ENCODE peak calls at places on chromosomes 7 and 10, in eight cellular contexts. Z, I, Q, O, M, N, X and P are unnamed samples.

GRCh38 chr7:4837814-4838625 is 23.8 kb downstream of the PAPOLB start:
- DNase-seq in Z (no peak), M (no peak), I (no peak), N (no peak), O (no peak), Q (no peak), X (peak), P (peak)

GRCh38 chr10:14519785-14520184 is 189.1 kb upstream of the FRMD4A start:
- DNase-seq in Q (no peak), X (no peak), Z (no peak), M (no peak), N (no peak), I (no peak), O (no peak), P (peak)

GRCh38 chr7:134995239-134996096 is 9.2 kb downstream of the AGBL3 start:
- DNase-seq in N (no peak), M (no peak), X (no peak), O (no peak), I (no peak), Q (peak), Z (no peak), P (no peak)

GRCh38 chr10:74598891-74599566 is 227.4 kb upstream of the KAT6B start:
- DNase-seq in I (no peak), O (peak), M (no peak), N (no peak), Q (no peak), X (no peak), Z (peak), P (no peak)

GRCh38 chr10:110979611-110980010 is 60.2 kb downstream of the SHOC2 start:
- DNase-seq in I (no peak), M (no peak), N (no peak), Q (no peak), X (no peak), Z (no peak), O (no peak), P (no peak)

GRCh38 chr10:12382956-12383531 is 33.7 kb downstream of the CAMK1D start:
- DNase-seq in O (no peak), Z (no peak), Q (no peak), M (no peak), N (no peak), X (no peak), I (no peak), P (no peak)

GRCh38 chr7:151459726-151460473 is 20.0 kb upstream of the CRYGN start:
- DNase-seq in N (peak), O (peak), X (peak), I (peak), M (peak), Q (no peak), Z (peak), P (peak)

GRCh38 chr7:131244259-131244852 is 83.3 kb upstream of the MKLN1 start:
- DNase-seq in O (peak), Q (no peak), X (peak), M (peak), I (peak), Z (peak), N (no peak), P (peak)

GRCh38 chr10:130441041-130441440 is 304.9 kb downstream of the GLRX3 start:
- DNase-seq in M (no peak), X (no peak), Q (no peak), N (no peak), Z (no peak), I (no peak), O (no peak), P (no peak)

GRCh38 chr7:43112941-43113621 is 634 bp downstream of the HECW1 start:
- DNase-seq in X (peak), O (peak), I (no peak), Z (peak), Q (no peak), M (peak), N (no peak), P (peak)

GRCh38 chr7:43110790-43111362 is 1.6 kb upstream of the HECW1 start:
- DNase-seq in N (no peak), Q (no peak), I (no peak), Z (peak), X (no peak), M (no peak), O (no peak), P (no peak)

GRCh38 chr7:43114451-43114765 is 2.0 kb downstream of the HECW1 start:
- DNase-seq in M (no peak), X (no peak), O (no peak), Z (no peak), Q (no peak), I (no peak), N (no peak), P (no peak)

GRCh38 chr7:43113622-43114450 is 1.4 kb downstream of the HECW1 start:
- DNase-seq in Q (no peak), O (no peak), I (no peak), N (no peak), M (no peak), X (no peak), Z (peak), P (no peak)

DNA sequence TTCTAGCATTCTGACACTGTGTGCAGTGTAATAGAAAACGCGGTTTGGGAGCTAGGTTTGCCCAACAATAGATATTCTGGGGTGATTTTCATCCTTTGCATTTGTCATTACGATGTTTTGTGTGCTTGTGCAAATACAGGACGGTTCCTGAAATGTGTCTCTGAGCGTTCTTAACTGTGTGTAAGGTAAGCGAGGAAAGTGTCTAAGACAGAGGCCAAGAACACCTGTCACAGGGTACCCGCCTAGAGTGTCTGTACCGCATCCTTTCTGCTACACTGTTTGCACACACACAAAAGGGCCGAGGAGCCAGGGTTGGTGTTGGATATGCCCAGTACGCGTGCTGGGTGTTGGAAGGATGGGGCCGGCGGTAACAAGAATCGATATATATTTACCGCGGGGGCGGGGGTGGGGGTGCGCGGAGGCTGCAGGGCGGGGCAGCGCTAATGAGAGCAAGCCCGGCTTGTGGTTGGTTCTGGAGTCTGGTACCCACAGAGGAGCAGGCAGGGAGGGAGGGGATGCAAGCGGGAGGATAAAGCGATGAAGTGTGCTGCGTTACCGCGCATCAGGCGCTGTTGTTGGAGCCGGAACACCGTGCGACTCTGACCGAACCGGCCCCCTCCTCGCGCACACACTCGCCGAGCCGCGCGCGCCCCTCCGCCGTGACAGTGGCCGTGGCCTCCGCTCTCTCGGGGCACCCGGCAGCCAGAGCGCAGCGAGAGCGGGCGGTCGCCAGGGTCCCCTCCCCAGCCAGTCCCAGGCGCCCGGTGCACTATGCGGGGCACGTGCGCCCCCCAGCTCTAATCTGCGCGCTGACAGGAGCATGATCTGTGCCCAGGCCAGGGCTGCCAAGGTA is at the start of gene HECW1:
- DNase-seq in I (no peak), Z (no peak), O (no peak), N (no peak), X (no peak), Q (no peak), M (no peak), P (peak)
- H3K4me3 ChIP-seq in I (peak), Z (peak), O (peak), N (peak), X (peak), Q (no peak), M (peak), P (peak)

GRCh38 chr7:156082048-156082447 is 269.8 kb upstream of the SHH start:
- DNase-seq in Z (no peak), O (no peak), I (no peak), N (no peak), X (peak), M (no peak), Q (no peak), P (no peak)
- H3K4me3 ChIP-seq in Z (no peak), O (no peak), I (no peak), N (no peak), X (no peak), M (no peak), Q (no peak), P (no peak)

GRCh38 chr7:139703468-139704307 is 74.1 kb downstream of the HIPK2 start:
- DNase-seq in M (no peak), O (no peak), N (no peak), X (no peak), I (peak), Z (no peak), Q (no peak), P (no peak)
- H3K4me3 ChIP-seq in M (no peak), O (no peak), N (no peak), X (no peak), I (no peak), Z (no peak), Q (no peak), P (no peak)

DNA sequence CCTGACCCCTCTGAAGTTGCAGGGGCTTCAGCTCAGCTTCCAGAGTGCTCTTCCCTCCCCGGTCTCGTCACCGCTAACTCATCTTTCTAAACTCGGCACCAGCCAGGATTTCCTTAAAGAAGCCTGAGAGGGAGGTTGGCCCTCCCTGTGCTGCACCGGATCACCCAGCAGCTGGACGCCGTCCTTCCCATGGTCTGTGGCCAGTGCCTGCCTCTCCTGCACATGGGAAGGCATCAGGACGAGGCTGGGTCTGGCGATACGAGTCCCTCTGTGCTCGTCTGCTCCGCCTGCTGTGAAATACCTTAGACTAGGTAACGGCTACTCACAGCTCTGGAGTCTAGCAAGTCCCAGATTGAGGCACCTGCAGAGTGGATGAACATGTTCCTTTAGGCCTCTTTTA is 179.1 kb downstream of the ZMYND11 start:
- DNase-seq in Z (no peak), I (no peak), Q (no peak), M (no peak), N (no peak), O (no peak), X (no peak), P (peak)
- H3K4me3 ChIP-seq in Z (no peak), I (no peak), Q (no peak), M (no peak), N (no peak), O (no peak), X (no peak), P (no peak)

GRCh38 chr10:7857259-7857658 is 39.0 kb downstream of the TAF3 start:
- DNase-seq in X (no peak), Q (no peak), Z (no peak), N (no peak), O (no peak), I (no peak), M (no peak), P (no peak)
- H3K4me3 ChIP-seq in X (no peak), Q (no peak), Z (no peak), N (no peak), O (no peak), I (no peak), M (no peak), P (no peak)

GRCh38 chr10:26334932-26335573 is 103.1 kb upstream of the APBB1IP start:
- DNase-seq in X (peak), Z (peak), O (peak), Q (peak), M (peak), N (peak), I (no peak), P (peak)
- H3K4me3 ChIP-seq in X (no peak), Z (peak), O (no peak), Q (peak), M (no peak), N (peak), I (no peak), P (no peak)

GRCh38 chr7:156918642-156919041 is 25.7 kb upstream of the LMBR1 start:
- DNase-seq in M (no peak), N (no peak), Z (no peak), Q (no peak), I (no peak), O (no peak), X (no peak), P (no peak)

GRCh38 chr7:156919132-156919713 is 26.2 kb upstream of the LMBR1 start:
- DNase-seq in Q (no peak), I (no peak), N (no peak), M (no peak), O (no peak), X (no peak), Z (no peak), P (no peak)

GRCh38 chr7:156920076-156920475 is 27.1 kb upstream of the LMBR1 start:
- DNase-seq in I (no peak), Q (no peak), N (no peak), X (no peak), Z (no peak), M (no peak), O (no peak), P (no peak)
- H3K4me3 ChIP-seq in I (no peak), Q (no peak), N (no peak), X (no peak), Z (no peak), M (no peak), O (no peak), P (no peak)

GRCh38 chr10:91597397-91597881 is 35.4 kb downstream of the PPP1R3C start:
- DNase-seq in N (no peak), Q (no peak), Z (no peak), M (no peak), X (no peak), I (no peak), O (peak), P (no peak)

GRCh38 chr10:91601212-91601611 is 31.7 kb downstream of the PPP1R3C start:
- DNase-seq in O (no peak), N (no peak), M (no peak), Z (no peak), X (no peak), Q (no peak), I (no peak), P (no peak)

GRCh38 chr10:91598211-91598981 is 34.5 kb downstream of the PPP1R3C start:
- DNase-seq in Q (no peak), M (no peak), X (no peak), Z (peak), O (peak), N (no peak), I (no peak), P (no peak)

GRCh38 chr10:91593366-91593765 is 39.5 kb downstream of the PPP1R3C start:
- DNase-seq in Q (no peak), M (no peak), N (no peak), O (no peak), Z (no peak), I (no peak), X (no peak), P (no peak)

DNA sequence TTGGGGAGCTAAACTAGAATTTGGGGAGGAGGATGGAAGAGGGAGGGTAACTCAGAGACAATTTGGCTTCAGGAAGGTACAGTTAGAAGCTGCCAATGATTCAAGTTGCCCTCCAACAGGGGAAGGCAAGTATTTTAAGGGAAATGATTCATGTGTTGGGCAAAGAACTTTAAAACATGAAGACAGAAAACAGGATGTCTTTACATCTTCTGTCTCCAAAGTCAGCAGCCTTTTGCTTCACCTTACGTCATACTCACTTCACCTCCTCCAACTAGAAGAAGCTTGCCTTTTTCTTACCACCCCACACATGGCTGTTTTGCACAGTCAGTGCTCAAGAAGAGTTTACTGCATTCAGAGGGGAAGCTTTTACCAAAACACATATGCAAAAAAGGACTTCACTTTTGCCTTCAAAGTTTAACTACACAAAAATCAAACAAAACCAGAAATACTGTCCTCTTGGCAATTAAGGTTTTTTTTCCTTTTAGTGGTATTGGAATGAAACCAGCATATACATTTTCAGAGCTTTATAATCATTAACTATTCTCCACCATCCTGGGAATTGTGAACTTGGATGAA is 36.0 kb downstream of the PPP1R3C start:
- DNase-seq in N (no peak), X (no peak), Z (peak), I (no peak), O (peak), Q (no peak), M (no peak), P (no peak)
- H3K4me3 ChIP-seq in N (no peak), X (no peak), Z (no peak), I (no peak), O (no peak), Q (no peak), M (no peak), P (no peak)

GRCh38 chr7:55066479-55066878 is 47.7 kb downstream of the EGFR start:
- DNase-seq in Z (peak), O (no peak), X (no peak), N (no peak), Q (no peak), M (no peak), I (no peak), P (peak)

GRCh38 chr7:55065511-55066229 is 46.9 kb downstream of the EGFR start:
- DNase-seq in I (no peak), M (peak), Z (peak), X (no peak), N (no peak), Q (no peak), O (peak), P (peak)

GRCh38 chr7:55063633-55064032 is 44.8 kb downstream of the EGFR start:
- DNase-seq in O (peak), I (no peak), M (no peak), X (no peak), Z (peak), Q (no peak), N (no peak), P (no peak)

GRCh38 chr7:55066938-55067337 is 48.1 kb downstream of the EGFR start:
- DNase-seq in I (no peak), M (no peak), O (no peak), Q (no peak), Z (no peak), X (no peak), N (no peak), P (no peak)

GRCh38 chr7:55065079-55065478 is 46.3 kb downstream of the EGFR start:
- DNase-seq in N (no peak), O (peak), Q (no peak), Z (peak), I (no peak), X (peak), M (peak), P (no peak)
- H3K4me3 ChIP-seq in N (no peak), O (no peak), Q (no peak), Z (no peak), I (peak), X (no peak), M (no peak), P (no peak)

GRCh38 chr10:123390874-123391273 is 236.7 kb downstream of the BUB3 start:
- DNase-seq in O (no peak), M (no peak), Z (no peak), Q (no peak), X (no peak), I (no peak), N (no peak), P (no peak)
- H3K4me3 ChIP-seq in O (no peak), M (no peak), Z (no peak), Q (no peak), X (no peak), I (no peak), N (no peak), P (no peak)